ENCODE peak calls at places on chromosome 12, in eight cellular contexts. One of them, this sample, is unnamed.

GRCh38 chr12:128755565-128755964 is 68.2 kb downstream of the SLC15A4 start:
- DNase-seq in A549: no peak
- DNase-seq in lower leg skin: no peak
- DNase-seq in HTR-8/SVneo: no peak
- DNase-seq in dorsolateral prefrontal cortex: no peak
- DNase-seq in GM06990: no peak
- DNase-seq in Jurkat, Clone E6-1: no peak
- DNase-seq in B cell: no peak
- DNase-seq in this sample: no peak

GRCh38 chr12:71719647-71720370 is 33.9 kb downstream of the TMEM19 start:
- DNase-seq in A549: no peak
- DNase-seq in lower leg skin: no peak
- DNase-seq in HTR-8/SVneo: no peak
- DNase-seq in dorsolateral prefrontal cortex: no peak
- DNase-seq in GM06990: no peak
- DNase-seq in Jurkat, Clone E6-1: no peak
- DNase-seq in B cell: no peak
- DNase-seq in this sample: no peak

GRCh38 chr12:31204995-31205582 is 120.9 kb downstream of the SINHCAF start:
- DNase-seq in A549: no peak
- DNase-seq in lower leg skin: no peak
- DNase-seq in HTR-8/SVneo: no peak
- DNase-seq in dorsolateral prefrontal cortex: no peak
- DNase-seq in GM06990: peak; percentile 25
- DNase-seq in Jurkat, Clone E6-1: no peak
- DNase-seq in B cell: no peak
- DNase-seq in this sample: no peak

GRCh38 chr12:4272014-4272975 is 1.3 kb upstream of the CCND2 start:
- DNase-seq in A549: no peak
- DNase-seq in lower leg skin: peak; percentile 95
- DNase-seq in HTR-8/SVneo: peak; percentile 60
- DNase-seq in dorsolateral prefrontal cortex: no peak
- DNase-seq in GM06990: peak; percentile 87
- DNase-seq in Jurkat, Clone E6-1: peak; percentile 85
- DNase-seq in B cell: peak; percentile 87
- DNase-seq in this sample: peak; percentile 89

GRCh38 chr12:76451528-76451927 is 103.3 kb upstream of the BBS10 start:
- DNase-seq in A549: no peak
- DNase-seq in lower leg skin: no peak
- DNase-seq in HTR-8/SVneo: no peak
- DNase-seq in dorsolateral prefrontal cortex: no peak
- DNase-seq in GM06990: no peak
- DNase-seq in Jurkat, Clone E6-1: no peak
- DNase-seq in B cell: no peak
- DNase-seq in this sample: no peak

GRCh38 chr12:43891856-43892574 is 56.1 kb downstream of the TMEM117 start:
- DNase-seq in A549: no peak
- DNase-seq in lower leg skin: no peak
- DNase-seq in HTR-8/SVneo: no peak
- DNase-seq in dorsolateral prefrontal cortex: no peak
- DNase-seq in GM06990: no peak
- DNase-seq in Jurkat, Clone E6-1: no peak
- DNase-seq in B cell: no peak
- DNase-seq in this sample: no peak

GRCh38 chr12:11968041-11968383 is 102.7 kb upstream of the BCL2L14 start:
- DNase-seq in A549: no peak
- DNase-seq in lower leg skin: no peak
- DNase-seq in HTR-8/SVneo: no peak
- DNase-seq in dorsolateral prefrontal cortex: no peak
- DNase-seq in GM06990: no peak
- DNase-seq in Jurkat, Clone E6-1: no peak
- DNase-seq in B cell: no peak
- DNase-seq in this sample: no peak

GRCh38 chr12:117025481-117026151 is 73.6 kb downstream of the TESC start:
- DNase-seq in A549: peak; percentile 79
- DNase-seq in lower leg skin: peak; percentile 91
- DNase-seq in HTR-8/SVneo: peak; percentile 76
- DNase-seq in dorsolateral prefrontal cortex: peak; percentile 83
- DNase-seq in GM06990: no peak
- DNase-seq in Jurkat, Clone E6-1: peak; percentile 35
- DNase-seq in B cell: peak; percentile 46
- DNase-seq in this sample: peak; percentile 81

GRCh38 chr12:75553865-75554555 is 42.6 kb upstream of the KRR1 start:
- DNase-seq in A549: no peak
- DNase-seq in lower leg skin: no peak
- DNase-seq in HTR-8/SVneo: no peak
- DNase-seq in dorsolateral prefrontal cortex: no peak
- DNase-seq in GM06990: no peak
- DNase-seq in Jurkat, Clone E6-1: no peak
- DNase-seq in B cell: no peak
- DNase-seq in this sample: no peak